ENCODE peak calls at places on chromosomes 16 and 17, in four cellular contexts. Q, Z, B and W are unnamed samples.

GRCh38 chr17:13420294-13421277 is 181.1 kb downstream of the HS3ST3A1 start:
- DNase-seq in Z (no peak), B (no peak), Q (no peak), W (no peak)

GRCh38 chr17:32596206-32596605 is 109.4 kb downstream of the CDK5R1 start:
- DNase-seq in B (no peak), Q (no peak), Z (no peak), W (no peak)

GRCh38 chr16:69301861-69302260 is 9.3 kb upstream of the VPS4A start:
- DNase-seq in Q (no peak), B (no peak), Z (no peak), W (no peak)

GRCh38 chr16:11010576-11011221 is 66.3 kb downstream of the CLEC16A start:
- DNase-seq in Z (no peak), B (no peak), Q (no peak), W (no peak)

GRCh38 chr17:64107517-64108235 is 22.3 kb downstream of the ERN1 start:
- DNase-seq in B (no peak), Q (no peak), Z (no peak), W (no peak)

GRCh38 chr16:81493755-81494433 is 49.3 kb downstream of the CMIP start:
- DNase-seq in Q (no peak), Z (no peak), B (peak), W (no peak)

GRCh38 chr16:57444711-57445110 is 2.5 kb downstream of the CIAPIN1 start:
- DNase-seq in Q (no peak), Z (no peak), B (no peak), W (no peak)

GRCh38 chr16:55497558-55497957 is 11.3 kb upstream of the LPCAT2 start:
- DNase-seq in Z (no peak), B (no peak), Q (no peak), W (no peak)

GRCh38 chr17:74801896-74802295 is 25.8 kb upstream of the NAT9 start:
- DNase-seq in B (no peak), Q (no peak), Z (no peak), W (no peak)

GRCh38 chr17:27207073-27207511 is 86.8 kb upstream of the WSB1 start:
- DNase-seq in B (no peak), Z (no peak), Q (no peak), W (no peak)

GRCh38 chr16:25027281-25027680 is 12.1 kb upstream of the ARHGAP17 start:
- DNase-seq in Z (no peak), Q (no peak), B (no peak), W (no peak)

GRCh38 chr17:36008998-36009665 is 7.8 kb upstream of the CCL15 start:
- DNase-seq in Q (no peak), B (no peak), Z (no peak), W (no peak)

GRCh38 chr16:47469227-47469626 is 8.1 kb downstream of the PHKB start:
- DNase-seq in Q (no peak), B (no peak), Z (no peak), W (no peak)

GRCh38 chr16:66542396-66542795 is 7.5 kb downstream of the TK2 start:
- DNase-seq in Q (no peak), Z (no peak), B (no peak), W (no peak)

GRCh38 chr16:80466024-80466986 is 74.5 kb upstream of the DYNLRB2 start:
- DNase-seq in B (peak), Z (peak), Q (peak), W (peak)

GRCh38 chr16:85303354-85303883 is 191.1 kb upstream of the CIBAR2 start:
- DNase-seq in Q (peak), Z (no peak), B (peak), W (peak)

GRCh38 chr16:66581246-66581952 is 2.1 kb downstream of the CMTM2 start:
- DNase-seq in Z (no peak), B (no peak), Q (no peak), W (no peak)

GRCh38 chr17:410674-411401 is 58.2 kb upstream of the RPH3AL start:
- DNase-seq in Z (no peak), B (peak), Q (peak), W (no peak)

GRCh38 chr16:85234310-85235235 is 122.3 kb upstream of the CIBAR2 start:
- DNase-seq in Q (no peak), B (no peak), Z (no peak), W (no peak)

GRCh38 chr17:74241434-74241833 is 28.1 kb downstream of the TTYH2 start:
- DNase-seq in B (no peak), Q (peak), Z (peak), W (no peak)

GRCh38 chr16:73215482-73216377 is 167.8 kb upstream of the ZFHX3 start:
- DNase-seq in Q (no peak), B (no peak), Z (no peak), W (no peak)